ENCODE peak calls at places on chromosome 19, in nine cellular contexts. C is thoracic aorta; L is body of pancreas; E is CD8-positive, alpha-beta T cell; Y is lower lobe of right lung; A is K562; R is neural progenitor cell; S is tibial artery; H is ovary. V is an unnamed sample. For H3K4me1, the result is how much of the 10 kb centered on the place peaks cover.

GRCh38 chr19:5067666-5068065 is 98.8 kb downstream of the KDM4B start:
- DNase-seq in A (no peak), R (no peak), L (no peak), Y (no peak), E (no peak), C (no peak), S (no peak), H (no peak), V (no peak)

GRCh38 chr19:56098731-56099577 is 22.1 kb downstream of the ZNF787 start:
- DNase-seq in H (no peak), C (no peak), L (no peak), R (no peak), Y (no peak), E (no peak), A (no peak), S (no peak), V (no peak)

GRCh38 chr19:3233831-3234230 is 9.4 kb downstream of the CELF5 start:
- DNase-seq in Y (no peak), S (no peak), L (no peak), A (no peak), E (no peak), H (no peak), R (peak), C (no peak), V (no peak)

GRCh38 chr19:31262673-31263308 is 86.4 kb downstream of the TSHZ3 start:
- DNase-seq in R (no peak), E (no peak), H (no peak), C (no peak), Y (no peak), S (peak), A (no peak), L (no peak), V (no peak)

GRCh38 chr19:40539070-40539469 is 37.6 kb upstream of the SHKBP1 start:
- DNase-seq in R (no peak), Y (no peak), S (no peak), L (no peak), C (no peak), A (no peak), E (no peak), H (no peak), V (no peak)

GRCh38 chr19:16587031-16588023 is 15.1 kb upstream of the SLC35E1 start:
- DNase-seq in C (no peak), E (peak), Y (peak), H (no peak), L (no peak), S (peak), R (no peak), A (no peak), V (peak)

GRCh38 chr19:41541990-41542584 is 33.9 kb upstream of the CEACAM21 start:
- DNase-seq in C (no peak), E (peak), Y (peak), L (peak), H (no peak), S (peak), R (peak), A (peak), V (peak)

GRCh38 chr19:32708457-32708856 is 11.1 kb upstream of the TDRD12 start:
- DNase-seq in R (no peak), A (no peak), C (no peak), S (no peak), H (no peak), E (no peak), L (no peak), Y (no peak), V (no peak)

GRCh38 chr19:4369888-4370260 is 26.5 kb downstream of the MPND start:
- DNase-seq in L (peak), A (peak), Y (peak), H (no peak), E (peak), S (no peak), C (no peak), R (peak), V (peak)

GRCh38 chr19:584240-585001 is 5.3 kb upstream of the HCN2 start:
- DNase-seq in C (no peak), R (peak), H (peak), A (peak), S (no peak), E (peak), L (peak), Y (no peak), V (peak)

GRCh38 chr19:42279148-42279901 is 10.3 kb downstream of the CIC start:
- DNase-seq in A (peak), H (no peak), E (no peak), L (peak), Y (no peak), S (no peak), C (no peak), R (no peak), V (no peak)

GRCh38 chr19:55661826-55662225 is 7.0 kb downstream of the U2AF2 start:
- DNase-seq in R (no peak), C (no peak), A (no peak), Y (no peak), E (no peak), H (no peak), S (no peak), L (no peak), V (no peak)

GRCh38 chr19:36152061-36152885 is at the start of gene COX7A1:
- DNase-seq in H (peak), L (peak), E (no peak), R (no peak), Y (peak), A (no peak), S (peak), C (no peak), V (no peak)

GRCh38 chr19:39738809-39739208 is 980 bp upstream of the CLC start:
- DNase-seq in S (no peak), H (no peak), L (no peak), A (no peak), E (no peak), Y (no peak), C (no peak), R (no peak), V (no peak)

GRCh38 chr19:48417436-48417835 is 24.0 kb downstream of the GRIN2D start:
- DNase-seq in S (no peak), Y (no peak), H (no peak), R (no peak), C (no peak), L (no peak), E (no peak), A (no peak), V (no peak)

GRCh38 chr19:35327642-35328041 is 1.3 kb upstream of the CD22 start:
- DNase-seq in S (no peak), C (no peak), E (no peak), R (peak), L (no peak), A (peak), Y (no peak), H (no peak), V (peak)

GRCh38 chr19:30640266-30640965 is 268.2 kb downstream of the ZNF536 start:
- DNase-seq in Y (no peak), L (no peak), C (no peak), H (no peak), R (no peak), A (no peak), S (no peak), E (no peak), V (no peak)

GRCh38 chr19:55902080-55902751 is 29.9 kb downstream of the NLRP13 start:
- DNase-seq in A (no peak), L (no peak), S (no peak), H (no peak), C (no peak), Y (no peak), E (no peak), R (no peak), V (no peak)

GRCh38 chr19:16908759-16909158 is 20.0 kb downstream of the F2RL3 start:
- DNase-seq in A (no peak), L (no peak), S (no peak), E (no peak), Y (no peak), R (no peak), C (no peak), H (no peak), V (no peak)

GRCh38 chr19:39264306-39265290 is 3.6 kb upstream of the IFNL2 start:
- DNase-seq in S (no peak), A (no peak), Y (no peak), R (peak), H (no peak), L (no peak), E (no peak), C (no peak), V (no peak)

GRCh38 chr19:30670562-30671513 is 298.7 kb downstream of the ZNF536 start:
- DNase-seq in R (no peak), Y (no peak), A (no peak), S (no peak), H (no peak), E (no peak), L (no peak), C (no peak), V (no peak)

GRCh38 chr19:38852231-38853044 is 2.7 kb upstream of the HNRNPL start:
- DNase-seq in A (peak), E (peak), S (peak), Y (peak), L (peak), R (peak), C (peak), H (peak), V (peak)

GRCh38 chr19:33568706-33569105 is 47.1 kb upstream of the PEPD start:
- DNase-seq in Y (no peak), L (no peak), H (no peak), A (no peak), C (no peak), S (no peak), E (no peak), R (no peak), V (no peak)

GRCh38 chr19:29263305-29264080 is 50.5 kb upstream of the UQCRFS1 start:
- DNase-seq in R (peak), H (no peak), L (peak), S (peak), E (peak), A (peak), Y (no peak), C (no peak), V (peak)

GRCh38 chr19:5036733-5037681 is 68.1 kb downstream of the KDM4B start:
- DNase-seq in E (no peak), A (no peak), S (no peak), L (no peak), C (no peak), Y (no peak), H (no peak), R (no peak), V (no peak)

DNA sequence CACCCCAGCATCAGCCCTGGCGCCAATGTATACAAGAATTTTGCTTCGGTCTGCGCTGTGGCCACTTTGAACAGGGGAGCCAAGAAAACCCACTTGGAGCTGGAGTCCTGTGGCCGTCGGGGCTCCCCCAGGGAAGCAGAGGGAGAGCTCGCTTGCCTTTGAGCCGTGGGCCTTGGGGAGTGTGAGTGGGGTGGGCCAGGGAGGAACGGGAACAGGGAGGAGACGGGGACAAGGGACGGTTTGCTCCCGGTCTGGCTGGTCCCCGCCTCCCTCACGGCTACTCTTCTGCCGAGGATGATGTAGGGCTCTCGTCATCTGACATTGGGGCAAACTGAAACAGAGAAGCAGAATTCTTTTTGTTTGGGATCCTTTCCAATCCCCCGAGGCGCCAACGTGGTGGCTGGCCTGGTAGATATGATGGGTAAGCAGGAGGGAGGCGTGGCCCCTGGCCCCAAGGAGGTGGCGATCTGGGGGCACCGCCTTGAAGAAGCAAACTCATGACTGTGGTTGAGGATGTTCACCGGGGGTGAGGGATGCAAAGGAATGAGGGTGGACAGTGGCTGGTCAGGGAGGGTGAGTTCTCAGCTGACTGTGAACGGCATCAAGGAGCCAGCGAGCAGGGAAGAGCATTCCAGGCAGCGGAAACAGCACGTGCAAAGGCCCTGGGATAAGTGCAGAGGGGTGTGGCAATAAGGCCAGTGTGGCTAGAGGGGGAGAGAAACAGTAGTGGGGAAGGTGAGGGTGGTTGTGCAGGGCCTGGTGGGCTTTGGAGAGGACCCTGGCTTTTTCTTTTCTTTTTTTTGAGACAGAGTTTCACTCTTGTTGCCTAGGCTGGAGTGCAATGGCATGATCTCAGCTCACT is 10.9 kb upstream of the SPC24 start:
- DNase-seq in E (no peak), R (no peak), C (no peak), H (peak), Y (no peak), S (no peak), A (no peak), L (no peak), V (no peak)
- H3K4me1 ChIP-seq in E (under half), R (under half), C (half or more), H (under half), Y (under half), S (under half), A (under half), L (under half), V (under half)

GRCh38 chr19:21335721-21336120 is 6.5 kb upstream of the ZNF708 start:
- DNase-seq in A (no peak), E (no peak), S (no peak), H (no peak), L (no peak), Y (no peak), R (no peak), C (no peak), V (peak)
- TF ChIP-seq CTCF in A (no peak), E (no peak), S (no peak), H (no peak), L (no peak), Y (no peak), R (peak), C (no peak), V (no peak)

GRCh38 chr19:1855040-1855827 is 7.0 kb upstream of the REXO1 start:
- DNase-seq in R (peak), H (no peak), A (peak), C (no peak), S (peak), E (peak), L (peak), Y (peak), V (peak)
- H3K4me1 ChIP-seq in R (half or more), H (under half), A (half or more), C (under half), S (under half), E (half or more), L (half or more), Y (half or more), V (half or more)

GRCh38 chr19:50328257-50329145 is 676 bp downstream of the KCNC3 start:
- DNase-seq in E (no peak), L (peak), S (no peak), A (peak), C (no peak), R (peak), H (no peak), Y (peak), V (peak)
- TF ChIP-seq CTCF in E (no peak), L (peak), S (no peak), A (peak), C (no peak), R (peak), H (no peak), Y (no peak), V (peak)

GRCh38 chr19:46944918-46945628 is 74.6 kb upstream of the NPAS1 start:
- DNase-seq in A (no peak), E (no peak), L (peak), C (peak), R (peak), H (peak), Y (peak), S (peak), V (no peak)
- H3K4me1 ChIP-seq in A (under half), E (under half), L (under half), C (half or more), R (under half), H (under half), Y (under half), S (under half), V (under half)

DNA sequence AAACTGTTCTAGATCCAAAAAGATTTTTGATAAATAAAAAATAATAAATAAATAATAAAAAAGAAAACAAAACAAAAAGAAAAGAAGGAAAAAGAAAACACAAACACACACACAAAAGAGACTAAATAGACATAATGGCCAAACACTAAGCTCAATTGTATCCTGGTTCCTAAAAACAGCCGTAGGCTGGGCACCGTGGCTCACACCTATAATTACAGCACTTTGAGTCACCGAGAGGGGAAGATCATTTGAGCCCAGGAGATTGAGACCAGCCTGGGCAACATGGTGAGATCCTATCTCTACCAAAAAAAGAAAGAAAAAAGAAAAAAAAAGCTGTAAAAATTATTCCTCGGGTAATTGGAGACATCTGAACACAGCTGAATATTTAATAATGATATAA is 8.9 kb downstream of the ETHE1 start:
- DNase-seq in H (no peak), L (no peak), E (no peak), A (no peak), R (no peak), S (no peak), Y (no peak), C (no peak), V (no peak)
- TF ChIP-seq CTCF in H (no peak), L (no peak), E (no peak), A (no peak), R (no peak), S (no peak), Y (no peak), C (no peak), V (no peak)

GRCh38 chr19:6233051-6233826 is 46.5 kb downstream of the MLLT1 start:
- DNase-seq in H (no peak), A (no peak), L (peak), S (peak), Y (peak), E (no peak), C (peak), R (no peak), V (no peak)

GRCh38 chr19:6235031-6235951 is 44.5 kb downstream of the MLLT1 start:
- DNase-seq in S (no peak), C (no peak), L (no peak), H (no peak), A (no peak), Y (no peak), R (no peak), E (no peak), V (no peak)

GRCh38 chr19:6232567-6232966 is 47.2 kb downstream of the MLLT1 start:
- DNase-seq in R (no peak), Y (no peak), C (no peak), E (no peak), A (no peak), L (no peak), S (no peak), H (no peak), V (no peak)

GRCh38 chr19:6234527-6234926 is 45.2 kb downstream of the MLLT1 start:
- DNase-seq in S (no peak), R (no peak), Y (no peak), L (no peak), H (no peak), A (no peak), E (no peak), C (no peak), V (no peak)

DNA sequence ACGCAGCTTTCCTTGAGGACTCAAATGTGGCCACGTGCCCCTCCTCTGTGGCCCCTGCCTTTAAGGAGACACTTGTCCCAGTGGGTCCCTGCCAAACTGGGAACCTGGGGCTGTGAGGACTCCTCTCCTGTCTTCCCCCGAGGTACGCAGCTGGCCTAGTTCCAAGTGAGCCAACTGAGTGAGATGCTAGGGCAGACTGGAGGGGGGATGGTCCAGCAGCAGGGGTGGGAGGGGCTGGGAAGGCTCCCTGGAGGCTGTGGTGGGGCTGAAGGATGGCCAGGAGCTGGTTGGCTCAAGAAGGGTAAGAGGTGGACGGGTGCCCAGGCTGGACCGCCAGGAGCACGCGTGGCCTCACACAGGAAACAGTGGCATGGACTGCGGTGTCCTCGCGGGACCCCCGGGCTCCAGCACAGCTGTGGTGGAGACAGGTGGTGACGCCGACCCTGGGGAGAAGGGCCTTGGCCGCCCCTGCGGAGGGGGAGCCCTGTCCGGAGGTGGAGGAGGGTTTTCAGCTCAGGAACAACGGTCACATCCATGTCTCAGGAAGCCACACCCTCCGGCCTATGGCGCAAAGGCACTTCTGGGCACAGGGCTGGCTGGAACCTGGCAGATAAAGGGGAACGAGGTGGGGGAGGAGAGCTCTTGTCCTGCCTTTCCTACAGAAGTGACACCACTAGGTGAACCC is 45.8 kb downstream of the MLLT1 start:
- DNase-seq in L (no peak), S (no peak), E (no peak), C (no peak), Y (peak), H (no peak), R (no peak), A (peak), V (no peak)
- H3K4me1 ChIP-seq in L (half or more), S (under half), E (under half), C (half or more), Y (half or more), H (under half), R (under half), A (under half), V (under half)

DNA sequence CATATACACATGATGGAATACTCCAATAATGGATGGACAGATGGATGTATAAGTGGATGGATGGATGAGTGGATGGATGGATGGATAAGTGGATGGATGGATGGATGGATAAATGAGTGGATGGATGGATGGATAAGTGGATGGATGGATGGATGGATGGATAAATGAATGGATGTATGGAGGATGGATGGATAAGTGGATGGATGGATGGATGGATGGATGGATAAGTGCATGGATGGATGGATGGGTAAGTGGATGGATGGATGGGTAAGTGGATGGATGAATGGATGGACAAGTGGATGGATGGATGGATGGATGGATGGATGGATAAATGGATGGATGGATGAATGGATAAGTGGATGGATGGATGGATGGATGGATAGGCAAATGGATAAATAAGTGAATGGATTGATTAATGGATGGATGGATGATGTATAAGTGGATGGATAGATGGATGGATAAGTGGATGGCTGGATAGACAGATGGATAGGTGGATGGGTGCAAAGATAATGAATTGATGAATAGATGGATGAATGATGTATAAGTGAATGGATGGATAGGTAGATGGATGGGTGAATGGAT is 8.4 kb upstream of the COMP start:
- DNase-seq in H (no peak), E (no peak), S (no peak), Y (no peak), L (no peak), C (no peak), R (no peak), A (no peak), V (no peak)
- TF ChIP-seq CTCF in H (no peak), E (no peak), S (no peak), Y (no peak), L (no peak), C (no peak), R (no peak), A (no peak), V (no peak)

V was measured in OCI-LY7.